ENCODE peak calls at places on chromosomes 3 and 15, in ten cellular contexts. R, O, N, T, K, Q, S, H, L and B are unnamed samples.

GRCh38 chr3:97658670-97659285 is 105.8 kb upstream of the ARL6 start:
- DNase-seq in R (no peak), O (no peak), N (no peak), T (peak; percentile 21), K (no peak), Q (no peak), S (no peak), H (no peak), L (peak; percentile 2), B (no peak)

GRCh38 chr3:76965122-76965725 is 74.7 kb upstream of the ROBO2 start:
- DNase-seq in R (no peak), O (no peak), N (no peak), T (peak; percentile 72), K (no peak), Q (no peak), S (no peak), H (no peak), L (peak; percentile 18), B (no peak)

GRCh38 chr3:15942462-15942861 is 144.7 kb upstream of the ANKRD28 start:
- DNase-seq in R (no peak), O (no peak), N (no peak), T (no peak), K (no peak), Q (no peak), S (no peak), H (no peak), L (no peak), B (no peak)

GRCh38 chr15:61169904-61170695 is 59.0 kb downstream of the RORA start:
- DNase-seq in R (no peak), O (no peak), N (no peak), T (no peak), K (no peak), Q (no peak), S (no peak), H (peak; percentile 15), L (no peak), B (no peak)

GRCh38 chr3:128062033-128062745 is 10.0 kb downstream of the SEC61A1 start:
- DNase-seq in R (no peak), O (no peak), N (no peak), T (no peak), K (no peak), Q (no peak), S (no peak), H (no peak), L (no peak), B (no peak)

GRCh38 chr3:194840661-194841514 is 155.2 kb downstream of the FAM43A start:
- DNase-seq in R (no peak), O (no peak), N (peak; percentile 42), T (peak; percentile 6), K (no peak), Q (no peak), S (no peak), H (no peak), L (peak; percentile 16), B (no peak)

GRCh38 chr15:45234562-45235235 is 17.3 kb upstream of the SLC28A2 start:
- DNase-seq in R (no peak), O (no peak), N (no peak), T (no peak), K (no peak), Q (no peak), S (no peak), H (no peak), L (no peak), B (no peak)

GRCh38 chr15:73991260-73991659 is 835 bp downstream of the STOML1 start:
- DNase-seq in R (peak; percentile 54), O (no peak), N (peak; percentile 92), T (no peak), K (no peak), Q (no peak), S (peak; percentile 80), H (no peak), L (no peak), B (peak; percentile 74)

DNA sequence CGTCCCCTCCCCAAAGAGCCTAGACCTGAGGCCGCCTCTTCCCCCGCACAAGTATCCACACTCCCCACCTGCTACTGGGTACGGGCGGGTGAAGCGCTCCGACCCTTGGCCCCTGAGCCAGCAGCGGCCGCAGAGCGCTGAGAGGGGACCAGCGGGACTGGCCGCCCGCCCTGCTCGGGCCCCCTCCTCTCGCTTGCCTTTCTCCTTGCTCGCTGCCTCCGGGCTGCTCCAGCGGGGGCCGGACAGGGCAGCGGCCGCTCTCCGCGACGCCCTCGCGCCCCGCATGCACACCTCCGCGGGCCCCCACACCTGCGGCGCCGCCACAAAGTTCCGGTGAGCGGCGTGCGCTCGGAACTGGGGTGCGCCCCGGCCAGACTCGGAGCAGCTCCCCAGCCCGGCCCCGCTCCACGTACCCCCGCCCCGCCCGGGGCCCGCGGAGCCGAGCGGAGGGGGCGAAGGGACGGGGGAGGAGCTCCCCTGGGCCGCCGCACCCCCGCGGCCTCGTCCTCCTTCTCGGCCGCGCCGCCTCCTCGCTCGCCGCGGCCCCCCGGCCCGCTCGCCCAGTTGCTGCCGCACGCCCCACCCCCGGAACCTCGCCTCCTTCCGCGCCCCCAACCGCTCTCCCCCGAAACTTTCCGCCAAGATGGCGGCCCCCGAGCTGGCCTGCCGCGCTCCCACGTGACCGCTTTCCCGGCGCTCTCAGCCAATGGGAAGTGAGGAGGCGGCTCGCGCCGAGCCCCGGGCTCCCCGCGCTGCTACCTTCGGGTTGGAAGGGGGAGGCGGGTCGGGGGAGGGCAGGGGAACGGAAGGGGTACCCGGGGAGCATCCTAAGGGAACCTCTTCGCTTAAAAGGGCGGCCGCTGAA is 704 bp downstream of the DLG1 start:
- DNase-seq in R (peak; percentile 89), O (peak; percentile 65), N (peak; percentile 90), T (peak; percentile 80), K (peak; percentile 85), Q (peak; percentile 91), S (peak; percentile 87), H (no peak), L (peak; percentile 82), B (peak; percentile 89)
- TF ChIP-seq POLR2A in R (no peak), O (no peak), N (no peak), T (no peak), K (no peak), Q (no peak), S (peak; percentile 20), H (peak; percentile 71), L (peak; percentile 30), B (no peak)

GRCh38 chr3:181715601-181716340 is 4.0 kb downstream of the SOX2 start:
- DNase-seq in R (no peak), O (no peak), N (no peak), T (no peak), K (no peak), Q (no peak), S (no peak), H (no peak), L (no peak), B (no peak)

GRCh38 chr3:181712505-181713299 is 977 bp downstream of the SOX2 start:
- DNase-seq in R (no peak), O (no peak), N (no peak), T (no peak), K (no peak), Q (peak; percentile 39), S (no peak), H (no peak), L (no peak), B (no peak)

GRCh38 chr3:181712190-181712504 is 422 bp downstream of the SOX2 start:
- DNase-seq in R (no peak), O (no peak), N (no peak), T (no peak), K (no peak), Q (no peak), S (no peak), H (no peak), L (no peak), B (no peak)

GRCh38 chr3:181713300-181713647 is 1.5 kb downstream of the SOX2 start:
- DNase-seq in R (no peak), O (no peak), N (no peak), T (no peak), K (no peak), Q (no peak), S (no peak), H (no peak), L (no peak), B (no peak)

DNA sequence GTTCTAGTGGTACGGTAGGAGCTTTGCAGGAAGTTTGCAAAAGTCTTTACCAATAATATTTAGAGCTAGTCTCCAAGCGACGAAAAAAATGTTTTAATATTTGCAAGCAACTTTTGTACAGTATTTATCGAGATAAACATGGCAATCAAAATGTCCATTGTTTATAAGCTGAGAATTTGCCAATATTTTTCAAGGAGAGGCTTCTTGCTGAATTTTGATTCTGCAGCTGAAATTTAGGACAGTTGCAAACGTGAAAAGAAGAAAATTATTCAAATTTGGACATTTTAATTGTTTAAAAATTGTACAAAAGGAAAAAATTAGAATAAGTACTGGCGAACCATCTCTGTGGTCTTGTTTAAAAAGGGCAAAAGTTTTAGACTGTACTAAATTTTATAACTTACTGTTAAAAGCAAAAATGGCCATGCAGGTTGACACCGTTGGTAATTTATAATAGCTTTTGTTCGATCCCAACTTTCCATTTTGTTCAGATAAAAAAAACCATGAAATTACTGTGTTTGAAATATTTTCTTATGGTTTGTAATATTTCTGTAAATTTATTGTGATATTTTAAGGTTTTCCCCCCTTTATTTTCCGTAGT is 2.0 kb downstream of the SOX2 start:
- DNase-seq in R (no peak), O (no peak), N (no peak), T (no peak), K (no peak), Q (no peak), S (no peak), H (no peak), L (no peak), B (no peak)
- H3K27ac ChIP-seq in R (no peak overlapping the region), O (peak overlapping the region; percentile 14), N (no peak overlapping the region), T (no peak overlapping the region), K (no peak overlapping the region), Q (peak overlapping the region; percentile 80), S (no peak overlapping the region), H (no peak overlapping the region), L (no peak overlapping the region), B (no peak overlapping the region)

GRCh38 chr15:82569834-82570233 is 29.6 kb upstream of the RPS17 start:
- DNase-seq in R (no peak), O (no peak), N (no peak), T (no peak), K (no peak), Q (no peak), S (no peak), H (no peak), L (no peak), B (no peak)

GRCh38 chr15:82570721-82571519 is 30.7 kb upstream of the RPS17 start:
- DNase-seq in R (no peak), O (no peak), N (no peak), T (no peak), K (no peak), Q (no peak), S (peak; percentile 16), H (no peak), L (peak; percentile 70), B (no peak)

GRCh38 chr15:82572311-82572710 is 32.1 kb upstream of the RPS17 start:
- DNase-seq in R (no peak), O (no peak), N (no peak), T (no peak), K (no peak), Q (no peak), S (no peak), H (no peak), L (peak; percentile 8), B (peak; percentile 20)

GRCh38 chr15:82572986-82573385 is 32.7 kb upstream of the RPS17 start:
- DNase-seq in R (no peak), O (no peak), N (no peak), T (no peak), K (no peak), Q (no peak), S (no peak), H (no peak), L (no peak), B (no peak)

DNA sequence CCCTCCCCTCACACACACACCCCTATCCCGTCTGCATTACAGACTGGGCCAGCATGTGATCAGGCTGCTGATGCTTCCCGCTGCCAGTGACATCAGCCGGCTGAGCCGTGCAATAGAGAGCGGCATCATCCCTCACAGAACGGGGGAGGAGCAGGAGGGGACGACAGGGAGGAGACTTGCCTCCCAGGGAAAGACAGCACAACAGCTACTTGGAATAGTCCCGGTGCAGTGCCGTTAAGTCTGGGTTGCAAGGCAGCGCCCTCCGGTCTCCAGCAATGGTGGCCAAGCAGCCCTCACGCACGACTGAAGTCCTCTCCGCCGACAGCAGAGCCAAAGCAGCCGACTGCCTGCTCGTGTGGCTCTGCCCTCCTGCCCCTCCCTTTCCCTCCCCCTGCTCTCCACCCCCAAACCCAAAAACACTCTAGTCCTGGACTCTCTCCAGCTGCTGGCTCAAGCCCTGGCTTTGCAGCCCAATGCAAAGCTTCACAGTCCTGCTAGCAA is 31.5 kb upstream of the RPS17 start:
- DNase-seq in R (peak; percentile 64), O (peak; percentile 43), N (peak; percentile 52), T (no peak), K (peak; percentile 48), Q (peak; percentile 43), S (peak; percentile 78), H (no peak), L (peak; percentile 83), B (peak; percentile 74)
- TF ChIP-seq POLR2A in R (peak; percentile 22), O (peak; percentile 71), N (no peak), T (no peak), K (no peak), Q (no peak), S (no peak), H (no peak), L (peak; percentile 22), B (peak; percentile 22)

GRCh38 chr15:28919679-28920655 is 34.2 kb downstream of the APBA2 start:
- DNase-seq in R (no peak), O (no peak), N (no peak), T (no peak), K (no peak), Q (no peak), S (no peak), H (no peak), L (no peak), B (no peak)
- H3K27ac ChIP-seq in R (no peak overlapping the region), O (no peak overlapping the region), N (no peak overlapping the region), T (no peak overlapping the region), K (no peak overlapping the region), Q (no peak overlapping the region), S (no peak overlapping the region), H (no peak overlapping the region), L (no peak overlapping the region), B (no peak overlapping the region)